ENCODE peak calls at places on chromosomes 4 and X, in eight cellular contexts. A is stimulated activated CD8-positive, alpha-beta memory T cell treated with anti-CD3 and anti-CD28 coated beads, Interleukin-2, amount 100 ng/mL, for 48 hours; E is CD8-positive, alpha-beta T cell; H is cardiac fibroblast; S is G401; Q is PC-3; V is Karpas-422; N is lower leg skin. P is an unnamed sample.

GRCh38 chr4:164379694-164380093 is 374.2 kb upstream of the SMIM31 start:
- DNase-seq in S (no peak), A (no peak), Q (no peak), V (no peak), E (no peak), N (no peak), H (no peak), P (no peak)

GRCh38 chr4:82739292-82740190 is 59.1 kb downstream of the SCD5 start:
- DNase-seq in Q (peak), V (peak), H (peak), N (peak), A (peak), S (peak), E (peak), P (peak)

GRCh38 chrX:46376246-46376885 is 168.9 kb downstream of the ZNF674 start:
- DNase-seq in A (peak), V (peak), E (peak), Q (peak), S (peak), N (no peak), H (peak), P (no peak)

GRCh38 chr4:29559281-29559680 is 1160.9 kb upstream of the PCDH7 start:
- DNase-seq in S (no peak), Q (no peak), N (no peak), A (no peak), V (no peak), H (no peak), E (no peak), P (no peak)

GRCh38 chr4:185358514-185359433 is 37.0 kb downstream of the LRP2BP start:
- DNase-seq in S (no peak), Q (peak), E (no peak), N (no peak), V (no peak), A (no peak), H (peak), P (no peak)

GRCh38 chrX:3699841-3700381 is 13.5 kb downstream of the PRKX start:
- DNase-seq in E (no peak), A (no peak), V (peak), S (no peak), N (no peak), Q (no peak), H (no peak), P (no peak)

GRCh38 chr4:73870778-73871177 is 1.6 kb downstream of the CXCL1 start:
- DNase-seq in Q (peak), V (no peak), E (no peak), A (no peak), H (peak), S (no peak), N (no peak), P (no peak)

GRCh38 chrX:11273544-11273943 is 19.7 kb upstream of the AMELX start:
- DNase-seq in V (no peak), H (no peak), A (no peak), E (no peak), Q (peak), S (no peak), N (no peak), P (no peak)

GRCh38 chr4:165398570-165398969 is 19.8 kb downstream of the CPE start:
- DNase-seq in E (no peak), N (no peak), Q (no peak), V (peak), H (peak), S (peak), A (no peak), P (no peak)

GRCh38 chr4:124152130-124152529 is 560.4 kb downstream of the ANKRD50 start:
- DNase-seq in H (no peak), S (no peak), E (no peak), A (no peak), Q (no peak), V (no peak), N (no peak), P (no peak)

GRCh38 chr4:116926631-116927295 is 158.6 kb downstream of the TRAM1L1 start:
- DNase-seq in N (no peak), A (no peak), S (peak), E (no peak), V (no peak), H (no peak), Q (no peak), P (no peak)

GRCh38 chr4:105140684-105141490 is 5.8 kb upstream of the TET2 start:
- DNase-seq in V (peak), N (no peak), H (peak), E (peak), Q (peak), A (no peak), S (peak), P (no peak)

GRCh38 chrX:80223922-80224579 is 196.2 kb upstream of the TENT5D start:
- DNase-seq in V (no peak), H (peak), E (no peak), Q (peak), N (no peak), S (no peak), A (no peak), P (no peak)

GRCh38 chr4:114780205-114780604 is 181.6 kb downstream of the UGT8 start:
- DNase-seq in V (peak), S (peak), H (peak), E (no peak), A (no peak), Q (peak), N (no peak), P (no peak)